ENCODE peak calls at places on chromosomes 4 and X, in eight cellular contexts. One of them, this sample, is unnamed.

GRCh38 chr4:121148621-121149020 is 15.5 kb downstream of the TNIP3 start:
- DNase-seq in HFF-Myc: no peak
- DNase-seq in NCI-H345: no peak
- DNase-seq in neural crest cell: no peak
- DNase-seq in NCI-H1694 treated with DMSO at 0.1 percent for 48 hours: no peak
- DNase-seq in CD4-positive, alpha-beta T cell: no peak
- DNase-seq in coronary artery: no peak
- DNase-seq in immature natural killer cell: no peak
- DNase-seq in this sample: no peak

GRCh38 chr4:179145746-179146530 is 1703.7 kb upstream of the AGA start:
- DNase-seq in HFF-Myc: no peak
- DNase-seq in NCI-H345: no peak
- DNase-seq in neural crest cell: no peak
- DNase-seq in NCI-H1694 treated with DMSO at 0.1 percent for 48 hours: no peak
- DNase-seq in CD4-positive, alpha-beta T cell: no peak
- DNase-seq in coronary artery: no peak
- DNase-seq in immature natural killer cell: no peak
- DNase-seq in this sample: no peak

GRCh38 chr4:72970756-72971155 is 98.8 kb downstream of the COX18 start:
- DNase-seq in HFF-Myc: no peak
- DNase-seq in NCI-H345: no peak
- DNase-seq in neural crest cell: no peak
- DNase-seq in NCI-H1694 treated with DMSO at 0.1 percent for 48 hours: no peak
- DNase-seq in CD4-positive, alpha-beta T cell: no peak
- DNase-seq in coronary artery: no peak
- DNase-seq in immature natural killer cell: no peak
- DNase-seq in this sample: no peak

GRCh38 chrX:106959897-106960296 is 39.7 kb downstream of the CLDN2 start:
- DNase-seq in HFF-Myc: no peak
- DNase-seq in NCI-H345: no peak
- DNase-seq in neural crest cell: no peak
- DNase-seq in NCI-H1694 treated with DMSO at 0.1 percent for 48 hours: no peak
- DNase-seq in CD4-positive, alpha-beta T cell: no peak
- DNase-seq in coronary artery: no peak
- DNase-seq in immature natural killer cell: no peak
- DNase-seq in this sample: no peak

GRCh38 chr4:80162418-80162817 is 34.9 kb upstream of the PRDM8 start:
- DNase-seq in HFF-Myc: no peak
- DNase-seq in NCI-H345: no peak
- DNase-seq in neural crest cell: no peak
- DNase-seq in NCI-H1694 treated with DMSO at 0.1 percent for 48 hours: no peak
- DNase-seq in CD4-positive, alpha-beta T cell: no peak
- DNase-seq in coronary artery: no peak
- DNase-seq in immature natural killer cell: no peak
- DNase-seq in this sample: no peak

GRCh38 chrX:109714340-109714958 is 18.6 kb downstream of the ACSL4 start:
- DNase-seq in HFF-Myc: no peak
- DNase-seq in NCI-H345: no peak
- DNase-seq in neural crest cell: no peak
- DNase-seq in NCI-H1694 treated with DMSO at 0.1 percent for 48 hours: no peak
- DNase-seq in CD4-positive, alpha-beta T cell: no peak
- DNase-seq in coronary artery: no peak
- DNase-seq in immature natural killer cell: no peak
- DNase-seq in this sample: no peak

GRCh38 chrX:70554081-70554480 is 109.4 kb downstream of the DLG3 start:
- DNase-seq in HFF-Myc: no peak
- DNase-seq in NCI-H345: peak
- DNase-seq in neural crest cell: no peak
- DNase-seq in NCI-H1694 treated with DMSO at 0.1 percent for 48 hours: no peak
- DNase-seq in CD4-positive, alpha-beta T cell: no peak
- DNase-seq in coronary artery: no peak
- DNase-seq in immature natural killer cell: no peak
- DNase-seq in this sample: no peak

GRCh38 chr4:113288691-113289090 is 239.2 kb downstream of the ANK2 start:
- DNase-seq in HFF-Myc: no peak
- DNase-seq in NCI-H345: no peak
- DNase-seq in neural crest cell: no peak
- DNase-seq in NCI-H1694 treated with DMSO at 0.1 percent for 48 hours: no peak
- DNase-seq in CD4-positive, alpha-beta T cell: no peak
- DNase-seq in coronary artery: no peak
- DNase-seq in immature natural killer cell: no peak
- DNase-seq in this sample: no peak

GRCh38 chrX:15525664-15526416 is 25.2 kb downstream of the BMX start:
- DNase-seq in HFF-Myc: no peak
- DNase-seq in NCI-H345: peak
- DNase-seq in neural crest cell: no peak
- DNase-seq in NCI-H1694 treated with DMSO at 0.1 percent for 48 hours: no peak
- DNase-seq in CD4-positive, alpha-beta T cell: no peak
- DNase-seq in coronary artery: no peak
- DNase-seq in immature natural killer cell: no peak
- DNase-seq in this sample: no peak

This sample was measured in T-cell.